ENCODE peak calls at places on chromosomes 7 and 10, in four cellular contexts. F is left ventricle myocardium inferior, U is IMR-90, L is tibial nerve. T is an unnamed sample.

GRCh38 chr7:28354601-28355062 is 57.7 kb upstream of the CREB5 start:
- DNase-seq in F (no peak), U (peak), L (no peak), T (peak)

GRCh38 chr7:20136647-20137046 is 80.5 kb downstream of the MACC1 start:
- DNase-seq in F (no peak), U (no peak), L (no peak), T (no peak)

GRCh38 chr7:151031011-151031410 is 2.8 kb downstream of the ABCB8 start:
- DNase-seq in F (no peak), U (no peak), L (no peak), T (no peak)

GRCh38 chr7:76358053-76358477 is 726 bp downstream of the YWHAG start:
- DNase-seq in F (peak), U (peak), L (peak), T (no peak)

GRCh38 chr10:84138478-84139125 is 707 bp upstream of the GHITM start:
- DNase-seq in F (peak), U (peak), L (no peak), T (no peak)

GRCh38 chr10:127892743-127893142 is at the start of gene CLRN3:
- DNase-seq in F (no peak), U (no peak), L (no peak), T (no peak)

GRCh38 chr10:47303105-47303504 is 3.1 kb downstream of the GDF10 start:
- DNase-seq in F (no peak), U (no peak), L (no peak), T (no peak)

GRCh38 chr10:121674885-121675284 is 76.6 kb upstream of the FGFR2 start:
- DNase-seq in F (no peak), U (no peak), L (no peak), T (no peak)

GRCh38 chr10:102615361-102615760 is 28.9 kb upstream of the TRIM8 start:
- DNase-seq in F (peak), U (no peak), L (no peak), T (no peak)

GRCh38 chr7:128774921-128775320 is 673 bp downstream of the OPN1SW start:
- DNase-seq in F (no peak), U (no peak), L (no peak), T (no peak)

GRCh38 chr10:102628451-102628911 is 15.8 kb upstream of the TRIM8 start:
- DNase-seq in F (peak), U (no peak), L (no peak), T (no peak)

GRCh38 chr7:66629222-66629658 is 559 bp downstream of the KCTD7 start:
- DNase-seq in F (no peak), U (no peak), L (no peak), T (no peak)

GRCh38 chr10:32795598-32796183 is 162.3 kb downstream of the ITGB1 start:
- DNase-seq in F (no peak), U (peak), L (no peak), T (no peak)

GRCh38 chr7:43037531-43037930 is 74.9 kb upstream of the HECW1 start:
- DNase-seq in F (no peak), U (no peak), L (no peak), T (peak)

GRCh38 chr10:133117688-133118071 is 30.0 kb downstream of the ADGRA1 start:
- DNase-seq in F (peak), U (no peak), L (no peak), T (peak)

GRCh38 chr10:132136097-132136521 is 50.6 kb upstream of the DPYSL4 start:
- DNase-seq in F (peak), U (no peak), L (no peak), T (no peak)

GRCh38 chr7:83161186-83161585 is 1.5 kb downstream of the PCLO start:
- DNase-seq in F (no peak), U (no peak), L (no peak), T (no peak)

GRCh38 chr7:116650436-116650835 is 21.6 kb upstream of the MET start:
- DNase-seq in F (no peak), U (no peak), L (no peak), T (no peak)

GRCh38 chr7:118104812-118105441 is 79.0 kb upstream of the LSM8 start:
- DNase-seq in F (no peak), U (peak), L (no peak), T (peak)

GRCh38 chr10:26441491-26442214 is 3.5 kb downstream of the APBB1IP start:
- DNase-seq in F (no peak), U (no peak), L (no peak), T (peak)

GRCh38 chr10:26440091-26440445 is 1.9 kb downstream of the APBB1IP start:
- DNase-seq in F (no peak), U (no peak), L (no peak), T (no peak)

GRCh38 chr10:26438534-26439269 is 561 bp downstream of the APBB1IP start:
- DNase-seq in F (peak), U (no peak), L (no peak), T (no peak)

GRCh38 chr10:26437637-26438461 is at the start of gene APBB1IP:
- DNase-seq in F (peak), U (no peak), L (peak), T (no peak)

DNA sequence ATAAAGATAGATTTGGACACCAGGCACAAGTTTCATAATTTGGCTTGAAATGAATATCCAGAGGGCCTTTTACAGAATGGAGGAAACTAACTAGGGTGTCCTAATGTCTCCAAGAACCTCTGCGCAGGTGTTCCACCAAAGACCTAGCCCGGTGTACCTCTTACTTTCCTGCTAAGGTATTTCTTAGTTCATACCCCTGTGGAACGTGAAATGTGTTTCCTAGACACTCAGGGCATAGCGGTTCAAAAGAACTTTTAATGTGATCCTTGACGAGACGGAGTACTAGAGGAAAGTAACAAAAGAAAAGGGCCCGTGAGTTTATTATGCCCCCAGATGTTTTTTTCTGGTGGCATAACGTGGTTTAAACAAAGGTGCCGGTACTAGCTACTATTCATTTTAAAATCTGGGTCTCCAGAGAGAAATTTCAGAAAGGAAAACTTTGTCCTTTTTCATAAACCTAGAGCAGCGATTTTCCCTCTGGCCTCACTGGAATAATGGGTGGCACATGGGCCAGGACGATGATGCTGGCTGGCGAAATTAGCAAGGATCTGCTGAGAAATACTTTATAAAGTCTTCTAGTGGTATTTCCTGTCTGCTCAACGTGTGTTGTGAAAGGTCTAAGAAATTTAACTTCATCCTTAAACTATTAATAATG is 1.4 kb downstream of the APBB1IP start:
- DNase-seq in F (no peak), U (no peak), L (no peak), T (no peak)
- H3K4me3 ChIP-seq in F (peak), U (no peak), L (no peak), T (peak)

DNA sequence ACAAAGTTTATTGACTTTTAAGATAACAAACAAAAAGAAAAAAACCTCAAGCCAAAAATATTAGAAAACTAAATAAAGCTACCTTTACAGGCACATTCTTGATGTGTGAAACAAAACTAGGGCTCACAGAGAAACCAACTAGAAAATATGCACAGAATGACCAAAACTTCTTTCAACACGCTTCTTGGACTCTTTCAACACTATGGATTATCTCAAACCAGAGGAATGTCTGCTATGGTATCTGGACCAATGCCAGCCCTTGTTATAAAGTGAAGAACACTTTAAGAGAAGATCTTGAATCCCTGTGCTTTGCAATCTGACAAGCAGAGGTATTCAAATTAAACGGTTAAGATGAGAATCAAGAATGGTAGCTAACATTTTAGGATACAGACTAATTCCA is 76.6 kb downstream of the DNAJC1 start:
- DNase-seq in F (no peak), U (peak), L (no peak), T (peak)
- TF ChIP-seq CTCF in F (no peak), U (no peak), L (no peak), T (no peak)

DNA sequence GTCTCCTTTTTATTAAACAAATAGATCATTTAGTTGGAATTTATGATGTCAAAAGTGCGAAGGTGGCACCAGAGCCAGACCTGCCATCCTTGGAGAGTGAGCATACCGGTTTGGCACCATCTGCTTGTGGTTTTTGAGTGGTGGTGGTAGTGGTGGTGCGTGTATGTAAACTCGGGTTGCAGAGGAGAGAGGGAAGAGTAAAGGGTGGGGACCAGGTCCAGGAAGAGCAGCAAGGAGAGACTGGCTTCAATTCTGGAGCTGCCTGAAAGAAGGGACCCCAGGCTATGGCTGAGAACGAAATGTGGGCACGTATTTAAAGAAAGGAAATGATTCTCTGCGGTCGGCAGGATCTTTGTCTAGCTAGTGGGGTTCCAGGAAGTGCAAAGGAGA is 547 bp upstream of the GOLGA7B start:
- DNase-seq in F (no peak), U (no peak), L (no peak), T (no peak)
- H3K4me3 ChIP-seq in F (peak), U (no peak), L (no peak), T (peak)

GRCh38 chr7:44764665-44765578 is 16.3 kb downstream of the ZMIZ2 start:
- DNase-seq in F (no peak), U (no peak), L (no peak), T (no peak)
- TF ChIP-seq CTCF in F (no peak), U (peak), L (no peak), T (peak)

T was measured in retinal pigment epithelial cell.